ENCODE peak calls at places on chromosomes 3 and 15, in eight cellular contexts. One of them, this sample, is unnamed.

GRCh38 chr15:68384451-68385239 is 47.3 kb downstream of the ITGA11 start:
- DNase-seq in brain microvascular endothelial cell: peak; percentile 87
- DNase-seq in sigmoid colon: peak; percentile 67
- DNase-seq in neural progenitor cell: no peak
- DNase-seq in AG04450: peak; percentile 55
- DNase-seq in lower lobe of right lung: peak; percentile 25
- DNase-seq in AG10803: peak; percentile 95
- DNase-seq in uterus: peak; percentile 79
- DNase-seq in this sample: peak; percentile 78

GRCh38 chr15:32970847-32971246 is 223.7 kb downstream of the FMN1 start:
- DNase-seq in brain microvascular endothelial cell: no peak
- DNase-seq in sigmoid colon: peak; percentile 94
- DNase-seq in neural progenitor cell: no peak
- DNase-seq in AG04450: no peak
- DNase-seq in lower lobe of right lung: peak; percentile 60
- DNase-seq in AG10803: no peak
- DNase-seq in uterus: no peak
- DNase-seq in this sample: no peak

GRCh38 chr3:159941043-159941994 is 47.3 kb upstream of the IL12A start:
- DNase-seq in brain microvascular endothelial cell: no peak
- DNase-seq in sigmoid colon: no peak
- DNase-seq in neural progenitor cell: no peak
- DNase-seq in AG04450: no peak
- DNase-seq in lower lobe of right lung: no peak
- DNase-seq in AG10803: no peak
- DNase-seq in uterus: no peak
- DNase-seq in this sample: no peak

GRCh38 chr15:70160267-70160666 is 62.5 kb upstream of the TLE3 start:
- DNase-seq in brain microvascular endothelial cell: no peak
- DNase-seq in sigmoid colon: peak; percentile 33
- DNase-seq in neural progenitor cell: no peak
- DNase-seq in AG04450: no peak
- DNase-seq in lower lobe of right lung: no peak
- DNase-seq in AG10803: no peak
- DNase-seq in uterus: no peak
- DNase-seq in this sample: no peak

GRCh38 chr3:10839167-10839566 is 23.1 kb downstream of the SLC6A11 start:
- DNase-seq in brain microvascular endothelial cell: no peak
- DNase-seq in sigmoid colon: no peak
- DNase-seq in neural progenitor cell: no peak
- DNase-seq in AG04450: no peak
- DNase-seq in lower lobe of right lung: no peak
- DNase-seq in AG10803: no peak
- DNase-seq in uterus: no peak
- DNase-seq in this sample: no peak

GRCh38 chr3:1693145-1693544 is 405.5 kb upstream of the CNTN4 start:
- DNase-seq in brain microvascular endothelial cell: no peak
- DNase-seq in sigmoid colon: no peak
- DNase-seq in neural progenitor cell: no peak
- DNase-seq in AG04450: no peak
- DNase-seq in lower lobe of right lung: no peak
- DNase-seq in AG10803: no peak
- DNase-seq in uterus: no peak
- DNase-seq in this sample: no peak

GRCh38 chr3:73999501-73999900 is 374.8 kb upstream of the PDZRN3 start:
- DNase-seq in brain microvascular endothelial cell: no peak
- DNase-seq in sigmoid colon: no peak
- DNase-seq in neural progenitor cell: no peak
- DNase-seq in AG04450: no peak
- DNase-seq in lower lobe of right lung: no peak
- DNase-seq in AG10803: no peak
- DNase-seq in uterus: no peak
- DNase-seq in this sample: no peak

GRCh38 chr3:52831500-52832301 is 1.2 kb upstream of the ITIH4 start:
- DNase-seq in brain microvascular endothelial cell: peak; percentile 77
- DNase-seq in sigmoid colon: peak; percentile 85
- DNase-seq in neural progenitor cell: no peak
- DNase-seq in AG04450: no peak
- DNase-seq in lower lobe of right lung: no peak
- DNase-seq in AG10803: peak; percentile 74
- DNase-seq in uterus: peak; percentile 67
- DNase-seq in this sample: peak; percentile 48

GRCh38 chr3:134799393-134799792 is 4.3 kb downstream of the EPHB1 start:
- DNase-seq in brain microvascular endothelial cell: no peak
- DNase-seq in sigmoid colon: no peak
- DNase-seq in neural progenitor cell: no peak
- DNase-seq in AG04450: no peak
- DNase-seq in lower lobe of right lung: no peak
- DNase-seq in AG10803: peak; percentile 80
- DNase-seq in uterus: no peak
- DNase-seq in this sample: no peak

GRCh38 chr3:95271330-95271729 is 1208.5 kb downstream of the NSUN3 start:
- DNase-seq in brain microvascular endothelial cell: no peak
- DNase-seq in sigmoid colon: no peak
- DNase-seq in neural progenitor cell: no peak
- DNase-seq in AG04450: no peak
- DNase-seq in lower lobe of right lung: no peak
- DNase-seq in AG10803: no peak
- DNase-seq in uterus: no peak
- DNase-seq in this sample: no peak

DNA sequence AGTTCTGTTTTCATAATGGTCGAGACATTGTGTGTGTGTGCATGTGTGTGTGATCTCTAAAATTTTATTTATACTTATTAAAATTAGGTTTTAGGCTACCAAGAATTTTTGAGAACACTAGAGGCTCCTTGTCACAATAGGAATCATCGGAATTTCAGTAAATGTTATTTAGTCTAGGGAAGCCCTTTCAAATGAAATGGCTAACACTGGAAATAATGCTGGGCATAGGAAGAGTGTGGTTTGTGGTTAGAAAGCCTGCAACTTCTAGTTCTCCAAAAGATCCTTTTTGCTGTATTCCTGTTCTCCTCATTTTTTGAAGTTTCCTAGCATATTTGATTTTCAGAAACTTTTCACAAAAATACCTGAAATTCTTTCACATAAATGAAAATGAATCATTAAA is 92.5 kb upstream of the MBNL1 start:
- DNase-seq in brain microvascular endothelial cell: peak; percentile 25
- DNase-seq in sigmoid colon: no peak
- DNase-seq in neural progenitor cell: no peak
- DNase-seq in AG04450: no peak
- DNase-seq in lower lobe of right lung: no peak
- DNase-seq in AG10803: peak; percentile 76
- DNase-seq in uterus: no peak
- DNase-seq in this sample: no peak
- H3K4me3 ChIP-seq in brain microvascular endothelial cell: no peak overlapping the region
- H3K4me3 ChIP-seq in sigmoid colon: no peak overlapping the region
- H3K4me3 ChIP-seq in neural progenitor cell: no peak overlapping the region
- H3K4me3 ChIP-seq in AG04450: no peak overlapping the region
- H3K4me3 ChIP-seq in lower lobe of right lung: no peak overlapping the region
- H3K4me3 ChIP-seq in AG10803: no peak overlapping the region
- H3K4me3 ChIP-seq in uterus: no peak overlapping the region
- H3K4me3 ChIP-seq in this sample: no peak overlapping the region

GRCh38 chr3:106296111-106296510 is 427.3 kb upstream of the CBLB start:
- DNase-seq in brain microvascular endothelial cell: no peak
- DNase-seq in sigmoid colon: no peak
- DNase-seq in neural progenitor cell: peak; percentile 10
- DNase-seq in AG04450: no peak
- DNase-seq in lower lobe of right lung: no peak
- DNase-seq in AG10803: no peak
- DNase-seq in uterus: no peak
- DNase-seq in this sample: no peak

GRCh38 chr3:106290304-106290997 is 421.6 kb upstream of the CBLB start:
- DNase-seq in brain microvascular endothelial cell: no peak
- DNase-seq in sigmoid colon: no peak
- DNase-seq in neural progenitor cell: no peak
- DNase-seq in AG04450: no peak
- DNase-seq in lower lobe of right lung: no peak
- DNase-seq in AG10803: no peak
- DNase-seq in uterus: no peak
- DNase-seq in this sample: no peak

GRCh38 chr3:106299300-106300098 is 430.7 kb upstream of the CBLB start:
- DNase-seq in brain microvascular endothelial cell: peak; percentile 72
- DNase-seq in sigmoid colon: no peak
- DNase-seq in neural progenitor cell: no peak
- DNase-seq in AG04450: no peak
- DNase-seq in lower lobe of right lung: no peak
- DNase-seq in AG10803: peak; percentile 60
- DNase-seq in uterus: no peak
- DNase-seq in this sample: peak; percentile 26

GRCh38 chr3:106294121-106294520 is 425.3 kb upstream of the CBLB start:
- DNase-seq in brain microvascular endothelial cell: no peak
- DNase-seq in sigmoid colon: no peak
- DNase-seq in neural progenitor cell: no peak
- DNase-seq in AG04450: no peak
- DNase-seq in lower lobe of right lung: no peak
- DNase-seq in AG10803: no peak
- DNase-seq in uterus: no peak
- DNase-seq in this sample: no peak
- H3K4me3 ChIP-seq in brain microvascular endothelial cell: no peak overlapping the region
- H3K4me3 ChIP-seq in sigmoid colon: no peak overlapping the region
- H3K4me3 ChIP-seq in neural progenitor cell: no peak overlapping the region
- H3K4me3 ChIP-seq in AG04450: no peak overlapping the region
- H3K4me3 ChIP-seq in lower lobe of right lung: no peak overlapping the region
- H3K4me3 ChIP-seq in AG10803: no peak overlapping the region
- H3K4me3 ChIP-seq in uterus: no peak overlapping the region
- H3K4me3 ChIP-seq in this sample: no peak overlapping the region

DNA sequence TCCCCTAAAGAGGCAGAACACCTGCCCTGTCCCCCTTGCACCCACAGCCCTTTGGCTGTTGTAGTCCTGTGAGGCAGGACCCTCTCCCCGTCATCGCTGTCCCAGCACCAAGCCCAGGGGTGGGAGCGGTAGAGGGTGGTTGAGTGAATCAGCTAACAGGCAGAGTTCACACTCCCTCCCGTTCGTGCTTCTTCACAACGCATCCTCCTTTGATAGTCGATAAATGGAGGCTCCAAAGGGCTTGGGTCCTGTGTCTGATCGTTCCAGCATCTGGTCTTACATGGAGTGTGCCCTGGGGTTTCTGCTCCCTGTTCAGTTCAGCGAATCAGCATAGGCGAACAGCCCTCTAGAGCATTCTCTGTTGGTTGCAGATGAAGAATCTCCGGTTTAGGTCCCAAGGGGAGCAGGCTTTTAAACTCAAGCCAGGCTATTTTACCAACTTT is 820 bp upstream of the HMCES start:
- DNase-seq in brain microvascular endothelial cell: peak; percentile 30
- DNase-seq in sigmoid colon: no peak
- DNase-seq in neural progenitor cell: peak; percentile 47
- DNase-seq in AG04450: no peak
- DNase-seq in lower lobe of right lung: no peak
- DNase-seq in AG10803: no peak
- DNase-seq in uterus: no peak
- DNase-seq in this sample: no peak
- H3K4me3 ChIP-seq in brain microvascular endothelial cell: no peak overlapping the region
- H3K4me3 ChIP-seq in sigmoid colon: peak overlapping the region; percentile 96
- H3K4me3 ChIP-seq in neural progenitor cell: peak overlapping the region; percentile 77
- H3K4me3 ChIP-seq in AG04450: no peak overlapping the region
- H3K4me3 ChIP-seq in lower lobe of right lung: peak overlapping the region; percentile 73
- H3K4me3 ChIP-seq in AG10803: peak overlapping the region; percentile 88
- H3K4me3 ChIP-seq in uterus: no peak overlapping the region
- H3K4me3 ChIP-seq in this sample: peak overlapping the region; percentile 86

GRCh38 chr3:32699429-32699828 is 14.4 kb downstream of the CNOT10 start:
- DNase-seq in brain microvascular endothelial cell: no peak
- DNase-seq in sigmoid colon: no peak
- DNase-seq in neural progenitor cell: no peak
- DNase-seq in AG04450: no peak
- DNase-seq in lower lobe of right lung: no peak
- DNase-seq in AG10803: no peak
- DNase-seq in uterus: no peak
- DNase-seq in this sample: no peak

GRCh38 chr3:32705232-32705631 is 20.2 kb downstream of the CNOT10 start:
- DNase-seq in brain microvascular endothelial cell: no peak
- DNase-seq in sigmoid colon: no peak
- DNase-seq in neural progenitor cell: no peak
- DNase-seq in AG04450: no peak
- DNase-seq in lower lobe of right lung: no peak
- DNase-seq in AG10803: no peak
- DNase-seq in uterus: no peak
- DNase-seq in this sample: no peak

GRCh38 chr3:32703491-32703968 is 18.5 kb downstream of the CNOT10 start:
- DNase-seq in brain microvascular endothelial cell: no peak
- DNase-seq in sigmoid colon: no peak
- DNase-seq in neural progenitor cell: no peak
- DNase-seq in AG04450: no peak
- DNase-seq in lower lobe of right lung: no peak
- DNase-seq in AG10803: peak; percentile 55
- DNase-seq in uterus: no peak
- DNase-seq in this sample: no peak

GRCh38 chr3:32696523-32696922 is 11.5 kb downstream of the CNOT10 start:
- DNase-seq in brain microvascular endothelial cell: no peak
- DNase-seq in sigmoid colon: no peak
- DNase-seq in neural progenitor cell: no peak
- DNase-seq in AG04450: no peak
- DNase-seq in lower lobe of right lung: no peak
- DNase-seq in AG10803: no peak
- DNase-seq in uterus: no peak
- DNase-seq in this sample: no peak

DNA sequence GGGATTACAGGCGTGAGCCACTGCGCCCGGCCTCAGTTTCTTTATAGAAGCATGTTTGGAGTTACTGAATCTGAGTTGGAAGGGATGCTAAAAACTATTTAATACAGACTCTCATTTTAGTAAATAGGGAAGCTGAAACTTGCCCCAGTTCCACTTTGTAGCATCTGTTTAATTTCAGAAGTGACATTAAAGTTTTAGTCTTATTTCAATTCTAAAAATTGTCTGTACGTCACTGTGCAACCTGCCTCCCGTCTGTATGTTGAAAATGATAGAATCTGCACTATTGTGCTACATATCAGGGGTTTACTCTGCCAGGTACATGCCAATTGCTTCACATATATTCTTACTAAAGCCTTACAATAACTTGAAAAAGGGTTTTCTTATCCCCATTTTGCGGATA is 15.3 kb downstream of the CNOT10 start:
- DNase-seq in brain microvascular endothelial cell: no peak
- DNase-seq in sigmoid colon: no peak
- DNase-seq in neural progenitor cell: no peak
- DNase-seq in AG04450: no peak
- DNase-seq in lower lobe of right lung: no peak
- DNase-seq in AG10803: no peak
- DNase-seq in uterus: no peak
- DNase-seq in this sample: no peak
- H3K4me3 ChIP-seq in brain microvascular endothelial cell: no peak overlapping the region
- H3K4me3 ChIP-seq in sigmoid colon: no peak overlapping the region
- H3K4me3 ChIP-seq in neural progenitor cell: no peak overlapping the region
- H3K4me3 ChIP-seq in AG04450: no peak overlapping the region
- H3K4me3 ChIP-seq in lower lobe of right lung: no peak overlapping the region
- H3K4me3 ChIP-seq in AG10803: no peak overlapping the region
- H3K4me3 ChIP-seq in uterus: no peak overlapping the region
- H3K4me3 ChIP-seq in this sample: no peak overlapping the region

GRCh38 chr15:66251790-66252355 is 1.7 kb downstream of the MEGF11 start:
- DNase-seq in brain microvascular endothelial cell: no peak
- DNase-seq in sigmoid colon: no peak
- DNase-seq in neural progenitor cell: peak; percentile 65
- DNase-seq in AG04450: no peak
- DNase-seq in lower lobe of right lung: no peak
- DNase-seq in AG10803: no peak
- DNase-seq in uterus: no peak
- DNase-seq in this sample: no peak
- H3K4me3 ChIP-seq in brain microvascular endothelial cell: no peak overlapping the region
- H3K4me3 ChIP-seq in sigmoid colon: peak overlapping the region; percentile 59
- H3K4me3 ChIP-seq in neural progenitor cell: peak overlapping the region; percentile 75
- H3K4me3 ChIP-seq in AG04450: no peak overlapping the region
- H3K4me3 ChIP-seq in lower lobe of right lung: peak overlapping the region; percentile 64
- H3K4me3 ChIP-seq in AG10803: no peak overlapping the region
- H3K4me3 ChIP-seq in uterus: no peak overlapping the region
- H3K4me3 ChIP-seq in this sample: peak overlapping the region; percentile 37

GRCh38 chr15:53936137-53936536 is 42.1 kb upstream of the UNC13C start:
- DNase-seq in brain microvascular endothelial cell: no peak
- DNase-seq in sigmoid colon: no peak
- DNase-seq in neural progenitor cell: no peak
- DNase-seq in AG04450: no peak
- DNase-seq in lower lobe of right lung: no peak
- DNase-seq in AG10803: no peak
- DNase-seq in uterus: no peak
- DNase-seq in this sample: no peak
- H3K4me3 ChIP-seq in brain microvascular endothelial cell: no peak overlapping the region
- H3K4me3 ChIP-seq in sigmoid colon: no peak overlapping the region
- H3K4me3 ChIP-seq in neural progenitor cell: no peak overlapping the region
- H3K4me3 ChIP-seq in AG04450: no peak overlapping the region
- H3K4me3 ChIP-seq in lower lobe of right lung: no peak overlapping the region
- H3K4me3 ChIP-seq in AG10803: no peak overlapping the region
- H3K4me3 ChIP-seq in uterus: no peak overlapping the region
- H3K4me3 ChIP-seq in this sample: no peak overlapping the region